ENCODE peak calls at places on chromosomes 3 and 15, in four cellular contexts. Q is K562, O is IMR-90, C is GM12878. Y is an unnamed sample.

GRCh38 chr3:107367353-107367752 is 9.9 kb upstream of the CCDC54 start:
- DNase-seq in Q (peak), O (peak), C (no peak), Y (peak)

GRCh38 chr15:94327356-94327936 is 96.1 kb downstream of the MCTP2 start:
- DNase-seq in Q (peak), O (peak), C (no peak), Y (peak)

GRCh38 chr3:173275740-173276139 is 121.8 kb upstream of the NLGN1 start:
- DNase-seq in Q (peak), O (no peak), C (no peak), Y (no peak)

GRCh38 chr15:89395461-89395875 is 60.8 kb upstream of the POLG start:
- DNase-seq in Q (no peak), O (no peak), C (no peak), Y (no peak)

GRCh38 chr15:76060098-76060989 is 559 bp downstream of the TMEM266 start:
- DNase-seq in Q (no peak), O (no peak), C (peak), Y (no peak)

GRCh38 chr15:87736401-87736800 is 520.1 kb downstream of the NTRK3 start:
- DNase-seq in Q (no peak), O (peak), C (no peak), Y (no peak)

GRCh38 chr15:51322622-51323296 is 15.6 kb downstream of the CYP19A1 start:
- DNase-seq in Q (no peak), O (no peak), C (no peak), Y (no peak)

GRCh38 chr3:33395900-33396299 is 44.3 kb downstream of the UBP1 start:
- DNase-seq in Q (no peak), O (no peak), C (no peak), Y (no peak)

GRCh38 chr3:22951910-22952309 is 251.2 kb upstream of the UBE2E2 start:
- DNase-seq in Q (no peak), O (no peak), C (no peak), Y (no peak)

GRCh38 chr3:11335056-11335608 is 62.9 kb downstream of the ATG7 start:
- DNase-seq in Q (peak), O (peak), C (peak), Y (peak)

GRCh38 chr3:53027254-53027844 is 18.5 kb downstream of the SFMBT1 start:
- DNase-seq in Q (no peak), O (no peak), C (no peak), Y (no peak)

GRCh38 chr3:184275961-184276910 is at the start of gene ECE2:
- DNase-seq in Q (no peak), O (no peak), C (no peak), Y (no peak)

GRCh38 chr3:36881735-36882134 is 63.1 kb downstream of the TRANK1 start:
- DNase-seq in Q (no peak), O (no peak), C (no peak), Y (no peak)

GRCh38 chr3:149579838-149580542 is 77.8 kb downstream of the WWTR1 start:
- DNase-seq in Q (no peak), O (peak), C (no peak), Y (no peak)

GRCh38 chr3:72274511-72275295 is 489.8 kb upstream of the PROK2 start:
- DNase-seq in Q (no peak), O (peak), C (no peak), Y (peak)

GRCh38 chr3:10437272-10437994 is 68.0 kb downstream of the ATP2B2 start:
- DNase-seq in Q (no peak), O (peak), C (peak), Y (no peak)

GRCh38 chr3:131142580-131142979 is 115.9 kb downstream of the NEK11 start:
- DNase-seq in Q (no peak), O (peak), C (no peak), Y (no peak)

GRCh38 chr3:106272302-106272701 is 403.5 kb upstream of the CBLB start:
- DNase-seq in Q (no peak), O (no peak), C (no peak), Y (no peak)

GRCh38 chr15:57445872-57446271 is 69.6 kb downstream of the CGNL1 start:
- DNase-seq in Q (peak), O (peak), C (no peak), Y (peak)

GRCh38 chr3:198071602-198072285 is 111.7 kb downstream of the LMLN start:
- DNase-seq in Q (peak), O (peak), C (peak), Y (peak)

GRCh38 chr15:66153549-66154415 is 99.8 kb downstream of the MEGF11 start:
- DNase-seq in Q (no peak), O (no peak), C (peak), Y (no peak)

GRCh38 chr3:195207056-195207455 is 63.9 kb downstream of the XXYLT1 start:
- DNase-seq in Q (no peak), O (no peak), C (no peak), Y (no peak)

GRCh38 chr15:59933607-59934006 is 70.5 kb upstream of the FOXB1 start:
- DNase-seq in Q (no peak), O (no peak), C (no peak), Y (no peak)

GRCh38 chr3:113423699-113424098 is 17.6 kb downstream of the CFAP44 start:
- DNase-seq in Q (no peak), O (no peak), C (peak), Y (no peak)

GRCh38 chr15:40333922-40334492 is 6.7 kb downstream of the CCDC9B start:
- DNase-seq in Q (peak), O (peak), C (no peak), Y (no peak)

GRCh38 chr15:82543155-82543554 is 2.9 kb upstream of the RPS17 start:
- DNase-seq in Q (peak), O (peak), C (no peak), Y (no peak)

GRCh38 chr15:82540055-82540983 is at the start of gene RPS17:
- DNase-seq in Q (peak), O (peak), C (peak), Y (peak)

GRCh38 chr15:82539690-82540054 is 585 bp downstream of the RPS17 start:
- DNase-seq in Q (peak), O (no peak), C (no peak), Y (no peak)

GRCh38 chr15:82538961-82539689 is 1.1 kb downstream of the RPS17 start:
- DNase-seq in Q (peak), O (no peak), C (no peak), Y (no peak)

GRCh38 chr15:82540984-82541431 is 751 bp upstream of the RPS17 start:
- DNase-seq in Q (peak), O (peak), C (no peak), Y (peak)
- TF ChIP-seq ELK1 in Q (no peak), O (no peak), C (no peak), Y (no peak)

GRCh38 chr3:165753560-165753959 is 83.7 kb downstream of the BCHE start:
- DNase-seq in Q (no peak), O (no peak), C (no peak), Y (no peak)

GRCh38 chr3:165751654-165752053 is 85.6 kb downstream of the BCHE start:
- DNase-seq in Q (no peak), O (no peak), C (no peak), Y (no peak)

GRCh38 chr3:165759041-165759440 is 78.2 kb downstream of the BCHE start:
- DNase-seq in Q (no peak), O (no peak), C (no peak), Y (no peak)

GRCh38 chr3:165754219-165755007 is 82.8 kb downstream of the BCHE start:
- DNase-seq in Q (no peak), O (no peak), C (no peak), Y (no peak)

GRCh38 chr3:165755571-165755970 is 81.7 kb downstream of the BCHE start:
- DNase-seq in Q (no peak), O (no peak), C (no peak), Y (no peak)
- TF ChIP-seq ELK1 in Q (no peak), O (no peak), C (no peak), Y (no peak)

GRCh38 chr15:33960160-33960559 is 8.1 kb upstream of the CHRM5 start:
- DNase-seq in Q (no peak), O (no peak), C (no peak), Y (no peak)

GRCh38 chr15:33956397-33956796 is 11.9 kb upstream of the CHRM5 start:
- DNase-seq in Q (peak), O (peak), C (no peak), Y (no peak)

DNA sequence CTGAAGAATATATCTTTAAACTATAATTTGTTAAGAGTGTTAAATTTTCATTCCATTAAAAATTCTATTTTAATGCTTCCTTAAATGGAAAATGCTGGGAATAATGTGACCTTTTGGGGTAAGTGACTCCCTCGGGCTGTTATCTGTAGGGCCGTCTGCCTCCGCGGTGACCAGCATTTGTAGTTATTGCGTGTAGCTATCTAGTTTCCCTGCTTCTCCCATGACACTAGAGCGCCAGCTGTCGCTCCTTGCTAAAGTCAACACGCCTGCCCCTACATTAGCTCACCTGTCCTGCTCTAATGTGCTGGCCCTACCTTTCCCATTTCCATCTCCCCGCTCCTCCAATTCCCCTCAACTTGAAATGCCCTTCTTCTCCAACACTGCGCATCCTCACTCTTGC is 12.4 kb upstream of the CHRM5 start:
- DNase-seq in Q (peak), O (no peak), C (no peak), Y (no peak)
- TF ChIP-seq ELK1 in Q (no peak), O (no peak), C (no peak), Y (no peak)

GRCh38 chr3:94234177-94234788 is 171.4 kb downstream of the NSUN3 start:
- DNase-seq in Q (peak), O (peak), C (no peak), Y (peak)
- TF ChIP-seq ELK1 in Q (no peak), O (no peak), C (no peak), Y (no peak)

GRCh38 chr3:71064976-71065763 is 518.4 kb downstream of the FOXP1 start:
- DNase-seq in Q (peak), O (peak), C (no peak), Y (peak)
- TF ChIP-seq ELK1 in Q (no peak), O (no peak), C (no peak), Y (no peak)

DNA sequence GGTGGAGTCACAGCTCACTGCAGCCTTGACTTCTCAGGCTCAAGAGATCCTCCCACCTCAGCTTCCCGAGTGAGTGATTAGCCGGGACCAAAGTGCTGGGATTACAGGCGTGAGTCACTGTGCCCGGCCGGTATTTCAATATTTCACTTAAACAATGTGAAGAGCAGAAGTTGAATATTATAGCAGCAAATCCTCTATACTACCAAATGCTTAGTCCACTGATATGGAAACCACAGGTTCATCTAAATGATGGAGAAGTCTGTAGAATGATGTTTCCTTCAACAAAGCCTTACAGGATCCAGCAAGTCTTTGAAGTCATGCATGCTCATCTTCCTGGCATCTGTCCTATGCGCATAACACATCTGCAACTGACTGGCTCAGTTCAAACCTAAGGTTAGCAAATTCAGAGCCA is 20.3 kb upstream of the UACA start:
- DNase-seq in Q (no peak), O (peak), C (no peak), Y (peak)
- TF ChIP-seq ELK1 in Q (no peak), O (no peak), C (no peak), Y (no peak)

DNA sequence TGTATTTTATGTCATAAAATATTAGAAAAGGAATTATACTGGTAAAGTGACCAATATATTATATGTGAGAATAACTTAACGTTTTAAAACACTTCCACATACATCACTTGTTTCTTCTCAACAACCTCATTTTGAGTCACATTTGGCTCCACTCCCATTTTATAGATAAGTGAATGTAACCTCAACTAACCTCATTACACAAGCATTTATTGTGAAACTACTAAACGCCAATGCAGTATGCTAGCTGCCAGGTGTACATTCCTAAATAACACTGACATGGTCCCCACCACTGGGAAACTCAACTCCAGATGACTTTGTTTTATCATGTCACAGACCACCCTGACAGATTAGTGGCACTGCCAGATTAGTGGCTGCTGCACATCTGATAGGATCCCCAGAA is 249.7 kb upstream of the CNTN4 start:
- DNase-seq in Q (no peak), O (no peak), C (no peak), Y (no peak)
- TF ChIP-seq ELK1 in Q (no peak), O (no peak), C (no peak), Y (no peak)

GRCh38 chr15:77834276-77834990 is 201.7 kb upstream of the LINGO1 start:
- DNase-seq in Q (no peak), O (no peak), C (no peak), Y (no peak)
- TF ChIP-seq ELK1 in Q (no peak), O (no peak), C (no peak), Y (no peak)

GRCh38 chr3:133756716-133757694 is 10.8 kb downstream of the TF start:
- DNase-seq in Q (no peak), O (no peak), C (no peak), Y (no peak)
- TF ChIP-seq ELK1 in Q (no peak), O (no peak), C (no peak), Y (no peak)